ENCODE peak calls at places on chromosomes 12 and 14, in six cellular contexts. K is GM12891, D is NCI-H2029, M is AG09309, G is NCI-H1092, F is RPMI8226. V is an unnamed sample.

GRCh38 chr12:31220633-31221565 is 105.1 kb downstream of the SINHCAF start:
- DNase-seq in K (no peak), D (peak), M (no peak), G (no peak), F (no peak), V (no peak)

GRCh38 chr12:28050606-28051005 is 78.1 kb upstream of the PTHLH start:
- DNase-seq in K (no peak), D (no peak), M (no peak), G (no peak), F (no peak), V (no peak)

GRCh38 chr12:45543887-45544286 is 185.6 kb upstream of the ARID2 start:
- DNase-seq in K (peak), D (peak), M (peak), G (peak), F (peak), V (peak)

GRCh38 chr14:33848706-33849454 is 102.0 kb downstream of the EGLN3 start:
- DNase-seq in K (no peak), D (peak), M (no peak), G (peak), F (peak), V (no peak)

GRCh38 chr12:56315256-56315625 is 547 bp downstream of the CNPY2 start:
- DNase-seq in K (no peak), D (no peak), M (no peak), G (no peak), F (peak), V (no peak)

GRCh38 chr12:130641571-130642184 is 74.4 kb downstream of the RIMBP2 start:
- DNase-seq in K (no peak), D (no peak), M (no peak), G (no peak), F (no peak), V (no peak)

GRCh38 chr14:102928412-102929348 is 6.2 kb downstream of the AMN start:
- DNase-seq in K (peak), D (peak), M (no peak), G (no peak), F (no peak), V (peak)

GRCh38 chr14:21668377-21668776 is 5.2 kb downstream of the OR4E1 start:
- DNase-seq in K (no peak), D (no peak), M (no peak), G (no peak), F (no peak), V (no peak)

GRCh38 chr14:62027958-62028357 is 265.7 kb downstream of the SNAPC1 start:
- DNase-seq in K (no peak), D (no peak), M (no peak), G (no peak), F (no peak), V (no peak)